ENCODE peak calls at places on chromosome 13, in eight cellular contexts. Z is body of pancreas, X is spleen, F is ovary, L is breast epithelium, J is uterus, K is Peyer's patch, Y is tibial nerve. U is an unnamed sample.

GRCh38 chr13:23671367-23671766 is 101.2 kb downstream of the TNFRSF19 start:
- DNase-seq in F (no peak), K (no peak), Z (no peak), X (no peak), J (no peak), Y (no peak), L (no peak), U (no peak)

GRCh38 chr13:103078145-103078544 is 11.9 kb upstream of the SLC10A2 start:
- DNase-seq in F (no peak), K (no peak), Z (no peak), X (no peak), L (no peak), Y (no peak), J (no peak), U (no peak)

GRCh38 chr13:23570099-23570926 is at the start of gene TNFRSF19:
- DNase-seq in L (no peak), Y (peak; percentile 41), F (no peak), X (no peak), K (no peak), J (peak; percentile 78), Z (peak; percentile 37), U (no peak)

GRCh38 chr13:93450226-93450625 is 223.6 kb downstream of the GPC6 start:
- DNase-seq in K (no peak), J (no peak), Z (no peak), F (no peak), Y (no peak), X (no peak), L (no peak), U (no peak)

GRCh38 chr13:40635315-40635995 is 31.0 kb downstream of the FOXO1 start:
- DNase-seq in X (no peak), L (no peak), K (no peak), Z (no peak), F (no peak), J (no peak), Y (no peak), U (no peak)

GRCh38 chr13:84630486-84630885 is 748.2 kb upstream of the SLITRK1 start:
- DNase-seq in Z (no peak), L (no peak), J (no peak), K (no peak), F (no peak), Y (no peak), X (no peak), U (no peak)

GRCh38 chr13:99941911-99942310 is 29.7 kb downstream of the ZIC5 start:
- DNase-seq in L (no peak), F (no peak), J (no peak), Z (no peak), Y (no peak), X (no peak), K (no peak), U (no peak)

GRCh38 chr13:98105929-98106336 is 37.0 kb upstream of the FARP1 start:
- DNase-seq in K (no peak), X (no peak), Y (no peak), F (no peak), J (no peak), L (peak; percentile 19), Z (no peak), U (no peak)

GRCh38 chr13:33235078-33235477 is 50.5 kb downstream of the STARD13 start:
- DNase-seq in J (no peak), K (no peak), L (no peak), Z (peak; percentile 44), Y (no peak), X (no peak), F (no peak), U (no peak)

GRCh38 chr13:70755411-70755810 is 647.2 kb upstream of the KLHL1 start:
- DNase-seq in L (no peak), X (no peak), J (no peak), Z (no peak), K (no peak), Y (no peak), F (no peak), U (no peak)

GRCh38 chr13:100483836-100484381 is 104.7 kb downstream of the GGACT start:
- DNase-seq in X (no peak), L (no peak), F (no peak), J (no peak), Z (no peak), Y (no peak), K (no peak), U (no peak)

GRCh38 chr13:94318418-94318817 is 161.1 kb downstream of the DCT start:
- DNase-seq in L (no peak), F (no peak), J (no peak), K (no peak), Z (no peak), Y (no peak), X (no peak), U (no peak)

GRCh38 chr13:28597641-28598040 is 61.3 kb upstream of the POMP start:
- DNase-seq in Z (no peak), L (no peak), F (no peak), Y (no peak), K (no peak), J (no peak), X (no peak), U (no peak)

GRCh38 chr13:101631403-101631802 is 178.9 kb downstream of the ITGBL1 start:
- DNase-seq in F (no peak), X (no peak), L (no peak), Y (no peak), Z (no peak), K (no peak), J (no peak), U (no peak)

GRCh38 chr13:98222081-98222554 is 45.0 kb upstream of the RNF113B start:
- DNase-seq in Z (peak; percentile 91), Y (no peak), L (no peak), X (no peak), J (no peak), F (no peak), K (no peak), U (no peak)

GRCh38 chr13:109790951-109791605 is 4.7 kb upstream of the IRS2 start:
- DNase-seq in X (no peak), Z (peak; percentile 50), L (no peak), F (no peak), J (no peak), K (no peak), Y (no peak), U (no peak)
- TF ChIP-seq POLR2A in X (no peak), Z (no peak), L (no peak), F (no peak), J (no peak), K (no peak), Y (no peak), U (no peak)

GRCh38 chr13:79485451-79485850 is 4.5 kb downstream of the NDFIP2 start:
- DNase-seq in F (no peak), K (no peak), Y (no peak), J (no peak), Z (no peak), X (no peak), L (no peak), U (no peak)
- H3K27ac ChIP-seq in F (no peak overlapping the region), K (peak overlapping the region; percentile 5), Y (no peak overlapping the region), J (no peak overlapping the region), Z (peak overlapping the region; percentile 85), X (no peak overlapping the region), L (no peak overlapping the region), U (peak overlapping the region; percentile 89)

GRCh38 chr13:20877902-20878301 is 24.6 kb downstream of the XPO4 start:
- DNase-seq in F (no peak), L (no peak), X (no peak), J (no peak), Z (no peak), K (no peak), Y (no peak), U (no peak)

GRCh38 chr13:20882206-20882605 is 20.3 kb downstream of the XPO4 start:
- DNase-seq in Y (no peak), K (no peak), Z (no peak), L (no peak), X (no peak), F (no peak), J (no peak), U (no peak)
- TF ChIP-seq POLR2A in Y (no peak), K (no peak), Z (no peak), L (no peak), X (no peak), F (no peak), J (no peak), U (no peak)

DNA sequence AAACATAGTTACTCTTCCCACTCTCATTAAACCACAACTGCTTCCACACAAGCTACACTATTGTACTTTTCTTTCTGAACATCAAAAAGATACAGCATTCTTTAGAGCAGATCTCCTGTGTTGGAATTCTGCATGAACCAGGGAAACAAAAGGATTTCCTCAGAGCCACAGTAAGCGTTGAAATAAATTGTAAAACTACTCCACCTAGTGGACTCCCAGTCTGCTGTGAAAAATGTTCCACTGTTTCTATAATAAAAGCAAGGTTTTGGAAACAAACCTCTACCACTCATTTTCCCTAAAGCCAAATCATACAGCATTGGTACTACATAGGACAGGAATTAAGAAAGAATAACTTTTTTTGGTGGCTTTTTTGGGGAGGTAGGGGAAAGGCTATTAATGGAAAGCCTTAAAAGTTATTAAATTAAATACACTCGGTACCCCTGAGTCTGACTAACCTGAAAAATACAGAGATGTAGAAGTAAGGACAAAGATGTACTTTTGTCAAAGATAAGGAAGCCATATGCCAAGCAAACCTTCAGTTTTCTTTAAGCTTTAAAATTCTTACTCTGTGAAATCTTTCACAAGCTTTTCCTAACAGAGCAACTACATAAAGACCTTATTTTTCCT is 19.3 kb downstream of the NUFIP1 start:
- DNase-seq in K (no peak), F (no peak), J (no peak), Y (no peak), X (no peak), Z (peak; percentile 39), L (no peak), U (no peak)
- H3K27ac ChIP-seq in K (no peak overlapping the region), F (no peak overlapping the region), J (peak overlapping the region; percentile 59), Y (no peak overlapping the region), X (peak overlapping the region; percentile 35), Z (peak overlapping the region; percentile 29), L (no peak overlapping the region), U (no peak overlapping the region)

DNA sequence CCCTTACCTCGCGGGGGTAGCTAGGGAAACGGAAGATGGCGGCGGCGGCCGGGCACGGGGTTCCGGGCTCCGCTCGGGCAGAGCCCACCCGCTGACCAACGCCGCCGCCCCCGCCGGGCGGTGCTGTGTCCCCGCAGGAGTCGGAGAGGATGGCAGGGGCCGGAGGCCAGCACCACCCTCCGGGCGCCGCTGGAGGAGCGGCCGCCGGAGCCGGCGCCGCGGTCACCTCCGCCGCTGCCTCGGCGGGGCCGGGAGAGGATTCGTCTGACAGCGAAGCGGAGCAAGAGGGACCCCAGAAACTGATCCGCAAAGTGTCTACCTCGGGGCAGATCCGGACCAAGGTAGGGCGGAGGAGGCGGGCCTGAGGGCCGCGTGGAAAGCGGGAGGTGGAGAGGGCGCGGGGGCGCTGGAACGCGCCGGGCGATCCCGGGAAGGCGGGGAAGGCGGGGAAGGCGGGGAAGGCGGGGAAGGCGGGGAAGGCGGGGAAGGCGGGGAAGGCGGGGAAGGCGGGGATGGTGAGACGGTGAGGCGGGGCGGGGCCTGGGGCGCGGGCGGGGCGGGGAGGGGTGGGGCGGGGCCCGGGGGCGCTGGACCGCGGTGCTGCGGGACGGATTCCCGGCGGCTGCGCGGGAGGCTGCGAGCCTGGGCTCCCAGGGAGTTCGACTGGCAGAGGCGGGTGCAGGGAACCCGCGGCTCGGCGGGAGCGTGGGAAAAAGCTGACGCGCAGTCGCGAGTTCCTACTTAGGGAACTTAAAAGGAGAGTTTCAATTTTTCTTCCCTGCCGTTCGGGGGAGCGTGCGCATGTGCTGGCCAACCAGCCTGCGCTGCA is at the start of gene DGKH:
- DNase-seq in F (peak; percentile 83), Y (peak; percentile 58), Z (peak; percentile 83), L (peak; percentile 47), K (peak; percentile 88), J (peak; percentile 85), X (peak; percentile 88), U (no peak)
- TF ChIP-seq POLR2A in F (no peak), Y (no peak), Z (no peak), L (peak; percentile 22), K (peak; percentile 52), J (peak; percentile 53), X (no peak), U (peak; percentile 65)

U was measured in esophagus squamous epithelium.